ENCODE peak calls at places on chromosomes 5 and 9, in four cellular contexts. D is HFFc6, V is AG04450, B is neural progenitor cell. W is an unnamed sample.

GRCh38 chr9:2017459-2018161 is 2.5 kb downstream of the SMARCA2 start:
- DNase-seq in V (peak), D (peak), B (peak), W (peak)

GRCh38 chr5:147949711-147950573 is 43.6 kb upstream of the C5orf46 start:
- DNase-seq in D (peak), V (no peak), B (peak), W (no peak)

GRCh38 chr5:59767753-59768159 is 125.8 kb downstream of the PDE4D start:
- DNase-seq in B (no peak), D (no peak), V (no peak), W (no peak)

GRCh38 chr5:14331377-14331776 is 188.2 kb downstream of the TRIO start:
- DNase-seq in D (no peak), B (no peak), V (no peak), W (no peak)

GRCh38 chr5:43073597-43074546 is 33.8 kb upstream of the ANXA2R start:
- DNase-seq in D (peak), V (no peak), B (peak), W (no peak)

GRCh38 chr9:124818431-124819281 is 34.6 kb upstream of the WDR38 start:
- DNase-seq in D (peak), B (no peak), V (no peak), W (no peak)

GRCh38 chr5:176364765-176365662 is at the start of gene ARL10:
- DNase-seq in B (peak), V (no peak), D (no peak), W (peak)

GRCh38 chr5:155738616-155739015 is 588.3 kb upstream of the SGCD start:
- DNase-seq in D (no peak), V (no peak), B (no peak), W (no peak)

GRCh38 chr9:26812217-26812616 is 80.4 kb downstream of the CAAP1 start:
- DNase-seq in D (no peak), B (no peak), V (no peak), W (no peak)

GRCh38 chr5:68217476-68217984 is 2.0 kb downstream of the PIK3R1 start:
- DNase-seq in D (no peak), V (no peak), B (peak), W (no peak)

GRCh38 chr9:366620-367019 is 152.0 kb downstream of the DOCK8 start:
- DNase-seq in B (peak), V (no peak), D (no peak), W (no peak)

GRCh38 chr5:38013107-38013506 is 173.3 kb upstream of the GDNF start:
- DNase-seq in V (no peak), D (no peak), B (no peak), W (no peak)

DNA sequence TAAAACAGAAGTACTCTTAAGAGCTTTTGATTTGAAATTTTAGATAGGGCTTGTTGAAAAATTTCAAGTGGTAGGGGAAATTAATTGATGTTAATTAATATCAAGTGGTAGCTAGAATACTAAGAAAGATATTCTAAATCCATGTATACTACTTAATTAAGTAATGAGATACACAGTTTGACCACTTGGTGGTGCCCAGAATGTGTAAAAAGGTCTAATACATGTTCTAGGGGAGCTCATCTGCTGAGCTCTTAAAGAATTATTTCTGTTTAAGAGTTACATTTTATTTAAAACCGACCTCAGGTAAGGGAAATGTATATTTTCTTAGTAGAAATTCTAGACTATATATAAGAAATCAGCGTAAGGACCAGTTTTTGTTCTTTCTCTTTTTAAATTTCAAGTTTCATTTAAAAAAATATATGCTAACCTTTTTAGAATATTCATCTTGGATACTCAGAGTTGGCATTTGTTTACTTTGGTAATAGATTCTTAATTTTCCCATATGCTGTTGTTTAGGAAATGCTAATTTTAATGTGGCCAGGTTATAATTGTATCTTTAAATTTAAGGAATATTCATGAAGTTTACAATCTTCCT is 61.5 kb downstream of the LNPEP start:
- DNase-seq in D (peak), V (no peak), B (peak), W (peak)
- TF ChIP-seq CTCF in D (peak), V (peak), B (peak), W (peak)

DNA sequence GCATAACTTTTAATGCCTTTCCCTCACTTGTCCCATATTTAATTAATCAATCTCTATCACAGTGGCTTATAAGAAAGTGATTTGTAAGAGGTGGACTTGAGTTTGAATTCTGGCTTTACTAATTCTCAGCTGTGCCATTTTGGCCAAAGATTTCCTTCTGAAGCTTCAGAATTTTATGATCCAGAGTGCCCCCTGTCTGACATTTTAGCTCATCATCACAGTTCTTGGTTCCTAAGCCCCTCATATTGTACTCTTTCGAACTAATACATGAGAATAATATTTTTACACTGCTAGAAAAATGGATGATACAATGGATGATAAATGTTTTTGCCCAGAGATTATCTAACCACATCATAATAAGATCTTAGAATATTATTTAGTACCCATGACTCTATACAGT is 1014.1 kb downstream of the PTPRD start:
- DNase-seq in D (no peak), V (no peak), B (no peak), W (no peak)
- TF ChIP-seq CTCF in D (no peak), V (no peak), B (peak), W (no peak)

GRCh38 chr9:88660611-88661010 is 125.6 kb downstream of the NXNL2 start:
- DNase-seq in B (peak), V (no peak), D (peak), W (no peak)
- TF ChIP-seq CTCF in B (peak), V (peak), D (peak), W (peak)

GRCh38 chr5:53381-54174 is 38.4 kb upstream of the PLEKHG4B start:
- DNase-seq in D (no peak), V (no peak), B (peak), W (peak)
- TF ChIP-seq CTCF in D (peak), V (no peak), B (peak), W (no peak)

DNA sequence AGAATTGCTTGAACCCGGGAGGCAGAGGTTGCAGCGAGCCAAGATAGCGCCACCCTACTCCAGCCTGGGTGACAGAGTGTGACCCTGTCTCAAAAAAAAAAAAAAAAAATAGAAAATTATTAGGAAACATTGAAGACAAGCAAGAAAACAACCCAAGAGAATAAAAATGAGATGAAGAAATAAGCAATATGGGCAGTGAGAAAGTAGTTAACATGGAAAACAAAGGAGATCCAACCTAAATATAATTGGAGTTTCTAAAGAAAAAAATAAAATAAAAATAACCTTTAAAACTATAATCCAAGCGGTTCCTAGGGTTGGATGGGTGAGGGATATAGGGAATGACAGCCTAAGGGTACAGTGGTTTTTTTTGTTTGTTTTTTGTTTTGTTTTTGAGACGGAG is 71.9 kb downstream of the FBXW11 start:
- DNase-seq in V (no peak), B (no peak), D (no peak), W (no peak)
- TF ChIP-seq CTCF in V (no peak), B (no peak), D (no peak), W (no peak)

DNA sequence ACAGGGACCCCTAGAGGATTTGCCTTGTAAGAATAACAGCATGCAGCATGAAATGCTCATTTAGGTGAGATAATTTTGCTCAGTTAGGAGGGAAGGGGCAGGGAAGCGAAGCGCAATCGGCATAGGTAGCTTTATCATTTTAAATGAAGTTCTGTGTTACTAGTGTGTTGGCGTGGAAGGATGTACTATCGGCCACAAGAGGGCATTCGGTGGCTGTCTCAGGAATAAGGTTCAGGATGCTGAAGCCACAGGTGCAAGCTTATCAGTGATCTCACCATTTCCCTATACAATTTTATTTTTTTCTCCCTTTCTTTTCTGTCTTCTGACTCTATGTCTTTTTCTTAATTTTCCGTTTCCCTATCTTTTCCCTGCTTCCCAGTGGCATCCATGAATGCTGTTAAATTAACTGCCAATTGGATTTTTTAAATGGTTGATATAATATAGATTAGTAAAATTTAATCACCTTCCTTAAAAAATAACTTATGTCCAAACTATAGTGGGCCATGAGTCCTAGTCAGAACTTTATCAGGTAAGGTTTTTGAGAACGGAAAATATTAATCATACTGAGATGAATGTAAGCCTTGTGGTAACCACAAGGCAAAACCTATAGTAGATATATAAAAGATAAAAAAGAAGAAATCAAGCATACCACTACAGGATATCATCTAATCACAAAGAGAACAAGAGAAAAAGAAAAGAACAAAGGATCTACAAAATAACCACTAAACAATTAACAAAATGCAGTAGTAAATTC is 1.2 kb upstream of the INSL6 start:
- DNase-seq in D (peak), B (peak), V (peak), W (peak)
- TF ChIP-seq CTCF in D (peak), B (peak), V (peak), W (peak)

GRCh38 chr9:109971226-109971625 is 191.2 kb downstream of the PALM2AKAP2 start:
- DNase-seq in D (no peak), V (no peak), B (peak), W (no peak)

GRCh38 chr9:109974918-109975276 is 194.9 kb downstream of the PALM2AKAP2 start:
- DNase-seq in V (no peak), B (no peak), D (no peak), W (no peak)

GRCh38 chr9:109974143-109974917 is 194.3 kb downstream of the PALM2AKAP2 start:
- DNase-seq in B (no peak), D (no peak), V (no peak), W (no peak)

GRCh38 chr9:109973336-109973735 is 193.3 kb downstream of the PALM2AKAP2 start:
- DNase-seq in V (no peak), D (no peak), B (no peak), W (no peak)

GRCh38 chr9:109972026-109973005 is 192.3 kb downstream of the PALM2AKAP2 start:
- DNase-seq in B (no peak), V (no peak), D (no peak), W (no peak)
- TF ChIP-seq CTCF in B (peak), V (no peak), D (peak), W (no peak)

DNA sequence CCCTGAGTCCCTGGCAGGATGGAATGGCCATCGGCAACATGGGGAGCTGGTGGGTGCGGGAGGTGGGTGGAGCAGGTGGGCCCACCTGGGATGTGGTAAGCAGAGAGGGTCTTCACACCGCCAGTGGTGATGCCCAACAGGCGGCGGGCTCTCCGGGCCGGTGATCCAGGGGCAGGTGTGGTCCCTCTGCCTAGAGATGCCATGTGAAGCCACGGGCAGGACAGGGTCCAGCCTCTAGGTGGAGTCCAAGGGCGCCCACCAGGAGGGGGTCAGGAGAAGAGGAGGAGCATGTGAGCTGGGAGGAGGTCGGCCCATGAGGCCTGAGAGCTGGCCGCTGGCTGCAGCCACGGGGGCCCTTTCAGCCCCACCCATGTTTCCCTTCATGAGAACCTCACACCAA is 221.1 kb downstream of the FANCC start:
- DNase-seq in D (no peak), V (no peak), B (no peak), W (no peak)
- TF ChIP-seq CTCF in D (peak), V (no peak), B (no peak), W (no peak)

GRCh38 chr5:159510282-159510681 is 180.0 kb upstream of the IL12B start:
- DNase-seq in B (peak), V (peak), D (peak), W (peak)
- TF ChIP-seq CTCF in B (peak), V (no peak), D (peak), W (no peak)

W was measured in nephron progenitor cell.